ENCODE peak calls at places on chromosomes 2 and 18, in five cellular contexts. Q, A, O, G and I are unnamed samples.
A peak's percentile ranks its signal among the peaks of the same experiment; 100 is the strongest.

GRCh38 chr2:146734042-146734715 is 1110.7 kb upstream of the ACVR2A start:
- DNase-seq in A (no peak), O (peak; percentile 78), G (peak; percentile 64), Q (no peak), I (no peak)

GRCh38 chr2:239813261-239814135 is 211.6 kb downstream of the NDUFA10 start:
- DNase-seq in G (no peak), Q (no peak), O (no peak), A (no peak), I (no peak)

GRCh38 chr2:125471963-125472362 is 1184.0 kb upstream of the GYPC start:
- DNase-seq in G (peak; percentile 72), A (no peak), O (peak; percentile 20), Q (no peak), I (peak; percentile 41)

GRCh38 chr2:73210019-73210418 is 4.0 kb upstream of the SMYD5 start:
- DNase-seq in Q (no peak), G (no peak), O (no peak), A (no peak), I (no peak)

GRCh38 chr2:85661139-85661858 is 6.7 kb downstream of the SFTPB start:
- DNase-seq in O (no peak), Q (peak; percentile 38), A (no peak), G (no peak), I (no peak)

GRCh38 chr2:109447251-109447661 is 166.5 kb downstream of the SEPTIN10 start:
- DNase-seq in G (no peak), Q (no peak), O (peak; percentile 93), A (no peak), I (peak; percentile 85)

GRCh38 chr2:57497489-57498096 is 549.0 kb upstream of the VRK2 start:
- DNase-seq in G (peak; percentile 78), O (peak; percentile 90), Q (peak; percentile 10), A (peak; percentile 10), I (peak; percentile 11)

GRCh38 chr2:170694316-170694715 is 20.8 kb upstream of the SP5 start:
- DNase-seq in A (no peak), O (no peak), G (no peak), Q (no peak), I (no peak)

GRCh38 chr2:107062173-107062572 is 176.2 kb upstream of the ST6GAL2 start:
- DNase-seq in G (no peak), A (no peak), Q (peak; percentile 4), O (no peak), I (no peak)

GRCh38 chr18:76496200-76496890 is 1.3 kb upstream of the ZNF516 start:
- DNase-seq in O (peak; percentile 81), Q (peak; percentile 44), A (no peak), G (peak; percentile 57), I (no peak)

GRCh38 chr2:12057436-12058166 is 311.2 kb downstream of the LPIN1 start:
- DNase-seq in O (no peak), A (no peak), G (no peak), Q (peak; percentile 31), I (peak; percentile 38)

GRCh38 chr2:111897630-111897923 is 830 bp upstream of the MERTK start:
- DNase-seq in G (no peak), A (no peak), Q (no peak), O (no peak), I (no peak)

GRCh38 chr2:9780368-9781130 is 62.7 kb upstream of the TAF1B start:
- DNase-seq in A (no peak), Q (no peak), G (no peak), O (no peak), I (no peak)

GRCh38 chr2:224956706-224957105 is 85.6 kb downstream of the DOCK10 start:
- DNase-seq in A (no peak), G (no peak), O (no peak), Q (no peak), I (no peak)

GRCh38 chr2:38720613-38721241 is 30.4 kb downstream of the SRSF7 start:
- DNase-seq in G (no peak), O (peak; percentile 89), Q (peak; percentile 80), A (peak; percentile 68), I (peak; percentile 94)

GRCh38 chr2:179201884-179202283 is 62.7 kb downstream of the SESTD1 start:
- DNase-seq in Q (no peak), O (no peak), G (no peak), A (no peak), I (no peak)

GRCh38 chr18:57534535-57534934 is 52.0 kb downstream of the FECH start:
- DNase-seq in A (no peak), G (no peak), Q (no peak), O (no peak), I (no peak)

GRCh38 chr18:67776929-67777328 is 260.4 kb upstream of the DSEL start:
- DNase-seq in Q (no peak), G (peak; percentile 2), O (peak; percentile 29), A (no peak), I (no peak)

GRCh38 chr2:216477283-216478035 is 21.2 kb upstream of the RPL37A start:
- DNase-seq in O (no peak), G (no peak), A (no peak), Q (no peak), I (no peak)

GRCh38 chr2:152568566-152568965 is 148.7 kb downstream of the PRPF40A start:
- DNase-seq in Q (no peak), O (no peak), A (no peak), G (no peak), I (no peak)

GRCh38 chr18:3345452-3345851 is 83.5 kb downstream of the MYL12B start:
- DNase-seq in Q (no peak), G (no peak), A (peak; percentile 37), O (peak; percentile 61), I (no peak)

GRCh38 chr18:29181151-29181901 is 1004.4 kb upstream of the CDH2 start:
- DNase-seq in G (no peak), O (peak; percentile 95), A (no peak), Q (no peak), I (peak; percentile 69)

GRCh38 chr2:226002438-226002837 is 602.9 kb downstream of the NYAP2 start:
- DNase-seq in A (no peak), O (peak; percentile 60), G (no peak), Q (peak; percentile 32), I (peak; percentile 23)

GRCh38 chr2:156211318-156211717 is 121.2 kb downstream of the NR4A2 start:
- DNase-seq in A (no peak), O (no peak), Q (no peak), G (no peak), I (no peak)

GRCh38 chr2:211128287-211128686 is 571.9 kb downstream of the CPS1 start:
- DNase-seq in O (no peak), A (no peak), G (no peak), Q (no peak), I (no peak)

GRCh38 chr2:211181626-211182025 is 625.2 kb downstream of the CPS1 start:
- DNase-seq in Q (no peak), G (peak; percentile 20), A (no peak), O (peak; percentile 53), I (peak; percentile 32)

GRCh38 chr2:224908820-224909219 is 133.4 kb downstream of the DOCK10 start:
- DNase-seq in A (no peak), G (no peak), O (no peak), Q (no peak), I (no peak)

GRCh38 chr2:144583741-144584453 is 64.0 kb upstream of the ZEB2 start:
- DNase-seq in O (peak; percentile 82), G (no peak), Q (no peak), A (no peak), I (peak; percentile 5)

GRCh38 chr2:10909050-10909995 is 2.4 kb upstream of the KCNF1 start:
- DNase-seq in G (peak; percentile 73), O (peak; percentile 47), Q (no peak), A (no peak), I (no peak)

GRCh38 chr2:9434484-9434883 is 11.0 kb downstream of the CPSF3 start:
- DNase-seq in A (no peak), O (no peak), Q (no peak), G (no peak), I (no peak)

GRCh38 chr2:143575340-143575739 is 446.1 kb downstream of the ARHGAP15 start:
- DNase-seq in Q (no peak), A (no peak), O (no peak), G (peak; percentile 48), I (no peak)

GRCh38 chr2:21748501-21748900 is 624.7 kb downstream of the TDRD15 start:
- DNase-seq in Q (no peak), A (no peak), O (no peak), G (no peak), I (no peak)

GRCh38 chr18:74990563-74991081 is 218.3 kb downstream of the PTGR3 start:
- DNase-seq in G (no peak), A (no peak), O (peak; percentile 30), Q (no peak), I (no peak)

GRCh38 chr2:106030287-106031268 is 163.5 kb downstream of the UXS1 start:
- DNase-seq in Q (peak; percentile 76), G (peak; percentile 7), O (peak; percentile 84), A (peak; percentile 67), I (peak; percentile 42)

GRCh38 chr2:179569834-179570233 is 291.6 kb downstream of the ZNF385B start:
- DNase-seq in O (peak; percentile 64), Q (no peak), A (no peak), G (no peak), I (no peak)

GRCh38 chr2:68716539-68716938 is 18.1 kb upstream of the ARHGAP25 start:
- DNase-seq in O (no peak), A (no peak), Q (no peak), G (no peak), I (no peak)

GRCh38 chr2:20611077-20611843 is 39.6 kb downstream of the HS1BP3 start:
- DNase-seq in O (no peak), G (no peak), Q (peak; percentile 94), A (no peak), I (no peak)

GRCh38 chr2:2542966-2543555 is 212.0 kb upstream of the MYT1L start:
- DNase-seq in G (no peak), A (no peak), Q (no peak), O (no peak), I (no peak)
- H3K4me3 ChIP-seq in G (no peak overlapping the region), A (no peak overlapping the region), Q (no peak overlapping the region), O (no peak overlapping the region), I (no peak overlapping the region)

GRCh38 chr2:221289389-221289788 is 282.7 kb downstream of the EPHA4 start:
- DNase-seq in G (no peak), O (peak; percentile 73), A (no peak), Q (no peak), I (no peak)
- H3K9me3 ChIP-seq in G (no peaks in the 10 kb centered on the region), O (no peaks in the 10 kb centered on the region), A (no peaks in the 10 kb centered on the region), Q (no peaks in the 10 kb centered on the region), I (no peaks in the 10 kb centered on the region)

GRCh38 chr2:43906448-43907122 is 67.8 kb downstream of the ABCG8 start:
- DNase-seq in Q (no peak), A (no peak), G (no peak), O (no peak), I (no peak)

GRCh38 chr2:43905388-43905803 is 66.6 kb downstream of the ABCG8 start:
- DNase-seq in A (no peak), G (no peak), O (no peak), Q (no peak), I (no peak)

DNA sequence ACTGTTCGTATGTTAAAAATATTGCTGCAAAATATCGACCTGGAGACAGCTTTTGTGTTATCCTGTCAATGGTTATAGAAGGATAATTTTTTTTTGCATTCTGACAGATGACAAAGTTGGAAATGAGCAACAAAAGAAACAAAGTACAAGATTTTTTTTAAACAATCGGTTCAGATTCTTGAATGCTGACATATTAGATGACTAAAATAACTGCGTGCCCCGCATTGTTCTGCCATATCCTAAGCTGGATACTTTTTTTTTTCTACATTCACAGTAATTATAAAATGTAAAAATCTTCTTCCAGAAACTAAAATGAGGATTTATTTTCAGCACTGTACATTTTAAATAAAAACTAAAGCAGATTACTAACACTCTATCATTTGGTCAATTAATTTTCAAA is 67.1 kb downstream of the ABCG8 start:
- DNase-seq in A (no peak), O (no peak), G (no peak), Q (no peak), I (no peak)
- H3K36me3 ChIP-seq in A (no peaks in the 10 kb centered on the region), O (peaks cover 63% of the 10 kb centered on the region), G (peaks cover 10% of the 10 kb centered on the region), Q (no peaks in the 10 kb centered on the region), I (peaks cover 53% of the 10 kb centered on the region)

GRCh38 chr2:134705861-134706586 is 12.8 kb downstream of the TMEM163 start:
- DNase-seq in O (no peak), Q (no peak), G (no peak), A (no peak), I (no peak)
- H3K4me3 ChIP-seq in O (no peak overlapping the region), Q (no peak overlapping the region), G (no peak overlapping the region), A (no peak overlapping the region), I (no peak overlapping the region)